ENCODE peak calls at places on chromosomes 2 and 18, in nine cellular contexts. One of them, this sample, is unnamed.

GRCh38 chr2:72971036-72971435 is 53.7 kb downstream of the EMX1 start:
- DNase-seq in stimulated activated CD4-positive, alpha-beta T cell treated with anti-CD3 and anti-CD28 coated beads, Interleukin-1b, Interleukin-23, amount 100 ng/mL, for 48 hours: no peak
- DNase-seq in stimulated activated CD8-positive, alpha-beta memory T cell treated with anti-CD3 and anti-CD28 coated beads, Interleukin-4, amount 100 ng/mL, for 48 hours: no peak
- DNase-seq in 8988T: no peak
- DNase-seq in activated naive CD4-positive, alpha-beta T cell: no peak
- DNase-seq in activated naive CD8-positive, alpha-beta T cell treated with anti-CD3 and anti-CD28 coated beads, Interleukin-2, amount 50 U/mL, for 24 hours: no peak
- DNase-seq in NCI-H446 treated with DMSO at 0.1 percent for 48 hours: no peak
- DNase-seq in AG10803: no peak
- DNase-seq in NCI-H345: no peak
- DNase-seq in this sample: peak

GRCh38 chr2:47271054-47272000 is 116.2 kb upstream of the STPG4 start:
- DNase-seq in NCI-H345: peak
- DNase-seq in activated naive CD4-positive, alpha-beta T cell: no peak
- DNase-seq in activated naive CD8-positive, alpha-beta T cell treated with anti-CD3 and anti-CD28 coated beads, Interleukin-2, amount 50 U/mL, for 24 hours: no peak
- DNase-seq in stimulated activated CD8-positive, alpha-beta memory T cell treated with anti-CD3 and anti-CD28 coated beads, Interleukin-4, amount 100 ng/mL, for 48 hours: no peak
- DNase-seq in stimulated activated CD4-positive, alpha-beta T cell treated with anti-CD3 and anti-CD28 coated beads, Interleukin-1b, Interleukin-23, amount 100 ng/mL, for 48 hours: no peak
- DNase-seq in 8988T: no peak
- DNase-seq in NCI-H446 treated with DMSO at 0.1 percent for 48 hours: no peak
- DNase-seq in AG10803: no peak
- DNase-seq in this sample: no peak

GRCh38 chr2:195022514-195022842 is 634.5 kb upstream of the SLC39A10 start:
- DNase-seq in 8988T: no peak
- DNase-seq in activated naive CD4-positive, alpha-beta T cell: no peak
- DNase-seq in activated naive CD8-positive, alpha-beta T cell treated with anti-CD3 and anti-CD28 coated beads, Interleukin-2, amount 50 U/mL, for 24 hours: no peak
- DNase-seq in stimulated activated CD4-positive, alpha-beta T cell treated with anti-CD3 and anti-CD28 coated beads, Interleukin-1b, Interleukin-23, amount 100 ng/mL, for 48 hours: no peak
- DNase-seq in NCI-H446 treated with DMSO at 0.1 percent for 48 hours: no peak
- DNase-seq in NCI-H345: no peak
- DNase-seq in AG10803: no peak
- DNase-seq in stimulated activated CD8-positive, alpha-beta memory T cell treated with anti-CD3 and anti-CD28 coated beads, Interleukin-4, amount 100 ng/mL, for 48 hours: no peak
- DNase-seq in this sample: no peak

GRCh38 chr2:79876430-79876829 is 363.6 kb downstream of the CTNNA2 start:
- DNase-seq in AG10803: peak
- DNase-seq in activated naive CD4-positive, alpha-beta T cell: no peak
- DNase-seq in NCI-H345: peak
- DNase-seq in NCI-H446 treated with DMSO at 0.1 percent for 48 hours: no peak
- DNase-seq in stimulated activated CD8-positive, alpha-beta memory T cell treated with anti-CD3 and anti-CD28 coated beads, Interleukin-4, amount 100 ng/mL, for 48 hours: no peak
- DNase-seq in activated naive CD8-positive, alpha-beta T cell treated with anti-CD3 and anti-CD28 coated beads, Interleukin-2, amount 50 U/mL, for 24 hours: no peak
- DNase-seq in stimulated activated CD4-positive, alpha-beta T cell treated with anti-CD3 and anti-CD28 coated beads, Interleukin-1b, Interleukin-23, amount 100 ng/mL, for 48 hours: no peak
- DNase-seq in 8988T: no peak
- DNase-seq in this sample: no peak

GRCh38 chr2:157053876-157054275 is 203.6 kb upstream of the GALNT5 start:
- DNase-seq in activated naive CD8-positive, alpha-beta T cell treated with anti-CD3 and anti-CD28 coated beads, Interleukin-2, amount 50 U/mL, for 24 hours: no peak
- DNase-seq in AG10803: no peak
- DNase-seq in NCI-H446 treated with DMSO at 0.1 percent for 48 hours: peak
- DNase-seq in stimulated activated CD8-positive, alpha-beta memory T cell treated with anti-CD3 and anti-CD28 coated beads, Interleukin-4, amount 100 ng/mL, for 48 hours: no peak
- DNase-seq in NCI-H345: no peak
- DNase-seq in activated naive CD4-positive, alpha-beta T cell: no peak
- DNase-seq in 8988T: no peak
- DNase-seq in stimulated activated CD4-positive, alpha-beta T cell treated with anti-CD3 and anti-CD28 coated beads, Interleukin-1b, Interleukin-23, amount 100 ng/mL, for 48 hours: no peak
- DNase-seq in this sample: no peak

GRCh38 chr2:223084873-223085272 is 32.9 kb downstream of the KCNE4 start:
- DNase-seq in NCI-H345: no peak
- DNase-seq in stimulated activated CD4-positive, alpha-beta T cell treated with anti-CD3 and anti-CD28 coated beads, Interleukin-1b, Interleukin-23, amount 100 ng/mL, for 48 hours: no peak
- DNase-seq in activated naive CD8-positive, alpha-beta T cell treated with anti-CD3 and anti-CD28 coated beads, Interleukin-2, amount 50 U/mL, for 24 hours: no peak
- DNase-seq in stimulated activated CD8-positive, alpha-beta memory T cell treated with anti-CD3 and anti-CD28 coated beads, Interleukin-4, amount 100 ng/mL, for 48 hours: no peak
- DNase-seq in NCI-H446 treated with DMSO at 0.1 percent for 48 hours: peak
- DNase-seq in 8988T: no peak
- DNase-seq in activated naive CD4-positive, alpha-beta T cell: no peak
- DNase-seq in AG10803: no peak
- DNase-seq in this sample: no peak

GRCh38 chr2:71659868-71660518 is 206.6 kb downstream of the DYSF start:
- DNase-seq in 8988T: no peak
- DNase-seq in activated naive CD8-positive, alpha-beta T cell treated with anti-CD3 and anti-CD28 coated beads, Interleukin-2, amount 50 U/mL, for 24 hours: no peak
- DNase-seq in NCI-H345: no peak
- DNase-seq in NCI-H446 treated with DMSO at 0.1 percent for 48 hours: no peak
- DNase-seq in activated naive CD4-positive, alpha-beta T cell: no peak
- DNase-seq in AG10803: no peak
- DNase-seq in stimulated activated CD8-positive, alpha-beta memory T cell treated with anti-CD3 and anti-CD28 coated beads, Interleukin-4, amount 100 ng/mL, for 48 hours: no peak
- DNase-seq in stimulated activated CD4-positive, alpha-beta T cell treated with anti-CD3 and anti-CD28 coated beads, Interleukin-1b, Interleukin-23, amount 100 ng/mL, for 48 hours: no peak
- DNase-seq in this sample: no peak

GRCh38 chr2:189641047-189641446 is 20.2 kb upstream of the ASNSD1 start:
- DNase-seq in stimulated activated CD4-positive, alpha-beta T cell treated with anti-CD3 and anti-CD28 coated beads, Interleukin-1b, Interleukin-23, amount 100 ng/mL, for 48 hours: no peak
- DNase-seq in activated naive CD8-positive, alpha-beta T cell treated with anti-CD3 and anti-CD28 coated beads, Interleukin-2, amount 50 U/mL, for 24 hours: no peak
- DNase-seq in AG10803: no peak
- DNase-seq in activated naive CD4-positive, alpha-beta T cell: no peak
- DNase-seq in NCI-H446 treated with DMSO at 0.1 percent for 48 hours: no peak
- DNase-seq in stimulated activated CD8-positive, alpha-beta memory T cell treated with anti-CD3 and anti-CD28 coated beads, Interleukin-4, amount 100 ng/mL, for 48 hours: no peak
- DNase-seq in 8988T: no peak
- DNase-seq in NCI-H345: no peak
- DNase-seq in this sample: no peak

GRCh38 chr2:118059919-118060478 is 28.3 kb upstream of the INSIG2 start:
- DNase-seq in NCI-H345: no peak
- DNase-seq in 8988T: no peak
- DNase-seq in activated naive CD8-positive, alpha-beta T cell treated with anti-CD3 and anti-CD28 coated beads, Interleukin-2, amount 50 U/mL, for 24 hours: no peak
- DNase-seq in stimulated activated CD4-positive, alpha-beta T cell treated with anti-CD3 and anti-CD28 coated beads, Interleukin-1b, Interleukin-23, amount 100 ng/mL, for 48 hours: no peak
- DNase-seq in AG10803: peak
- DNase-seq in activated naive CD4-positive, alpha-beta T cell: no peak
- DNase-seq in stimulated activated CD8-positive, alpha-beta memory T cell treated with anti-CD3 and anti-CD28 coated beads, Interleukin-4, amount 100 ng/mL, for 48 hours: no peak
- DNase-seq in NCI-H446 treated with DMSO at 0.1 percent for 48 hours: no peak
- DNase-seq in this sample: no peak

GRCh38 chr2:240290432-240291336 is 144.8 kb upstream of the GPC1 start:
- DNase-seq in activated naive CD8-positive, alpha-beta T cell treated with anti-CD3 and anti-CD28 coated beads, Interleukin-2, amount 50 U/mL, for 24 hours: no peak
- DNase-seq in stimulated activated CD8-positive, alpha-beta memory T cell treated with anti-CD3 and anti-CD28 coated beads, Interleukin-4, amount 100 ng/mL, for 48 hours: no peak
- DNase-seq in 8988T: no peak
- DNase-seq in NCI-H446 treated with DMSO at 0.1 percent for 48 hours: no peak
- DNase-seq in AG10803: no peak
- DNase-seq in stimulated activated CD4-positive, alpha-beta T cell treated with anti-CD3 and anti-CD28 coated beads, Interleukin-1b, Interleukin-23, amount 100 ng/mL, for 48 hours: no peak
- DNase-seq in NCI-H345: no peak
- DNase-seq in activated naive CD4-positive, alpha-beta T cell: no peak
- DNase-seq in this sample: no peak

GRCh38 chr2:1937066-1937465 is 192.8 kb upstream of the PXDN start:
- DNase-seq in NCI-H446 treated with DMSO at 0.1 percent for 48 hours: no peak
- DNase-seq in activated naive CD4-positive, alpha-beta T cell: no peak
- DNase-seq in stimulated activated CD4-positive, alpha-beta T cell treated with anti-CD3 and anti-CD28 coated beads, Interleukin-1b, Interleukin-23, amount 100 ng/mL, for 48 hours: no peak
- DNase-seq in activated naive CD8-positive, alpha-beta T cell treated with anti-CD3 and anti-CD28 coated beads, Interleukin-2, amount 50 U/mL, for 24 hours: no peak
- DNase-seq in NCI-H345: no peak
- DNase-seq in 8988T: no peak
- DNase-seq in AG10803: no peak
- DNase-seq in stimulated activated CD8-positive, alpha-beta memory T cell treated with anti-CD3 and anti-CD28 coated beads, Interleukin-4, amount 100 ng/mL, for 48 hours: no peak
- DNase-seq in this sample: no peak

GRCh38 chr18:59851784-59852399 is 47.9 kb upstream of the PMAIP1 start:
- DNase-seq in NCI-H446 treated with DMSO at 0.1 percent for 48 hours: no peak
- DNase-seq in activated naive CD8-positive, alpha-beta T cell treated with anti-CD3 and anti-CD28 coated beads, Interleukin-2, amount 50 U/mL, for 24 hours: no peak
- DNase-seq in activated naive CD4-positive, alpha-beta T cell: no peak
- DNase-seq in stimulated activated CD8-positive, alpha-beta memory T cell treated with anti-CD3 and anti-CD28 coated beads, Interleukin-4, amount 100 ng/mL, for 48 hours: no peak
- DNase-seq in stimulated activated CD4-positive, alpha-beta T cell treated with anti-CD3 and anti-CD28 coated beads, Interleukin-1b, Interleukin-23, amount 100 ng/mL, for 48 hours: no peak
- DNase-seq in AG10803: no peak
- DNase-seq in 8988T: no peak
- DNase-seq in NCI-H345: no peak
- DNase-seq in this sample: no peak

GRCh38 chr2:187297806-187298205 is 150.2 kb downstream of the CALCRL start:
- DNase-seq in 8988T: no peak
- DNase-seq in activated naive CD8-positive, alpha-beta T cell treated with anti-CD3 and anti-CD28 coated beads, Interleukin-2, amount 50 U/mL, for 24 hours: no peak
- DNase-seq in NCI-H345: no peak
- DNase-seq in activated naive CD4-positive, alpha-beta T cell: no peak
- DNase-seq in AG10803: no peak
- DNase-seq in stimulated activated CD8-positive, alpha-beta memory T cell treated with anti-CD3 and anti-CD28 coated beads, Interleukin-4, amount 100 ng/mL, for 48 hours: no peak
- DNase-seq in NCI-H446 treated with DMSO at 0.1 percent for 48 hours: no peak
- DNase-seq in stimulated activated CD4-positive, alpha-beta T cell treated with anti-CD3 and anti-CD28 coated beads, Interleukin-1b, Interleukin-23, amount 100 ng/mL, for 48 hours: no peak
- DNase-seq in this sample: no peak

GRCh38 chr2:73203055-73203681 is 794 bp downstream of the NOTO start:
- DNase-seq in NCI-H345: no peak
- DNase-seq in stimulated activated CD4-positive, alpha-beta T cell treated with anti-CD3 and anti-CD28 coated beads, Interleukin-1b, Interleukin-23, amount 100 ng/mL, for 48 hours: no peak
- DNase-seq in activated naive CD4-positive, alpha-beta T cell: no peak
- DNase-seq in stimulated activated CD8-positive, alpha-beta memory T cell treated with anti-CD3 and anti-CD28 coated beads, Interleukin-4, amount 100 ng/mL, for 48 hours: no peak
- DNase-seq in NCI-H446 treated with DMSO at 0.1 percent for 48 hours: no peak
- DNase-seq in AG10803: no peak
- DNase-seq in activated naive CD8-positive, alpha-beta T cell treated with anti-CD3 and anti-CD28 coated beads, Interleukin-2, amount 50 U/mL, for 24 hours: no peak
- DNase-seq in 8988T: no peak
- DNase-seq in this sample: no peak

GRCh38 chr2:219178377-219179175 is 501 bp downstream of the RETREG2 start:
- DNase-seq in NCI-H446 treated with DMSO at 0.1 percent for 48 hours: no peak
- DNase-seq in activated naive CD4-positive, alpha-beta T cell: no peak
- DNase-seq in NCI-H345: peak
- DNase-seq in activated naive CD8-positive, alpha-beta T cell treated with anti-CD3 and anti-CD28 coated beads, Interleukin-2, amount 50 U/mL, for 24 hours: peak
- DNase-seq in 8988T: no peak
- DNase-seq in stimulated activated CD4-positive, alpha-beta T cell treated with anti-CD3 and anti-CD28 coated beads, Interleukin-1b, Interleukin-23, amount 100 ng/mL, for 48 hours: peak
- DNase-seq in AG10803: peak
- DNase-seq in stimulated activated CD8-positive, alpha-beta memory T cell treated with anti-CD3 and anti-CD28 coated beads, Interleukin-4, amount 100 ng/mL, for 48 hours: peak
- DNase-seq in this sample: peak

GRCh38 chr2:24182507-24182906 is 7.7 kb downstream of the FAM228A start:
- DNase-seq in activated naive CD4-positive, alpha-beta T cell: no peak
- DNase-seq in 8988T: no peak
- DNase-seq in NCI-H446 treated with DMSO at 0.1 percent for 48 hours: no peak
- DNase-seq in stimulated activated CD4-positive, alpha-beta T cell treated with anti-CD3 and anti-CD28 coated beads, Interleukin-1b, Interleukin-23, amount 100 ng/mL, for 48 hours: no peak
- DNase-seq in AG10803: no peak
- DNase-seq in NCI-H345: no peak
- DNase-seq in stimulated activated CD8-positive, alpha-beta memory T cell treated with anti-CD3 and anti-CD28 coated beads, Interleukin-4, amount 100 ng/mL, for 48 hours: no peak
- DNase-seq in activated naive CD8-positive, alpha-beta T cell treated with anti-CD3 and anti-CD28 coated beads, Interleukin-2, amount 50 U/mL, for 24 hours: no peak
- DNase-seq in this sample: no peak

GRCh38 chr2:45909677-45910191 is 258.3 kb downstream of the PRKCE start:
- DNase-seq in NCI-H345: no peak
- DNase-seq in 8988T: no peak
- DNase-seq in NCI-H446 treated with DMSO at 0.1 percent for 48 hours: no peak
- DNase-seq in stimulated activated CD4-positive, alpha-beta T cell treated with anti-CD3 and anti-CD28 coated beads, Interleukin-1b, Interleukin-23, amount 100 ng/mL, for 48 hours: no peak
- DNase-seq in activated naive CD8-positive, alpha-beta T cell treated with anti-CD3 and anti-CD28 coated beads, Interleukin-2, amount 50 U/mL, for 24 hours: no peak
- DNase-seq in stimulated activated CD8-positive, alpha-beta memory T cell treated with anti-CD3 and anti-CD28 coated beads, Interleukin-4, amount 100 ng/mL, for 48 hours: no peak
- DNase-seq in activated naive CD4-positive, alpha-beta T cell: no peak
- DNase-seq in AG10803: no peak
- DNase-seq in this sample: no peak

GRCh38 chr18:49486617-49486958 is 446 bp downstream of the C18orf32 start:
- DNase-seq in activated naive CD4-positive, alpha-beta T cell: no peak
- DNase-seq in 8988T: no peak
- DNase-seq in stimulated activated CD4-positive, alpha-beta T cell treated with anti-CD3 and anti-CD28 coated beads, Interleukin-1b, Interleukin-23, amount 100 ng/mL, for 48 hours: no peak
- DNase-seq in NCI-H345: peak
- DNase-seq in NCI-H446 treated with DMSO at 0.1 percent for 48 hours: no peak
- DNase-seq in AG10803: no peak
- DNase-seq in stimulated activated CD8-positive, alpha-beta memory T cell treated with anti-CD3 and anti-CD28 coated beads, Interleukin-4, amount 100 ng/mL, for 48 hours: no peak
- DNase-seq in activated naive CD8-positive, alpha-beta T cell treated with anti-CD3 and anti-CD28 coated beads, Interleukin-2, amount 50 U/mL, for 24 hours: no peak
- DNase-seq in this sample: no peak

GRCh38 chr18:76494541-76495403 is at the start of gene ZNF516:
- DNase-seq in AG10803: peak
- DNase-seq in stimulated activated CD8-positive, alpha-beta memory T cell treated with anti-CD3 and anti-CD28 coated beads, Interleukin-4, amount 100 ng/mL, for 48 hours: peak
- DNase-seq in NCI-H345: peak
- DNase-seq in activated naive CD8-positive, alpha-beta T cell treated with anti-CD3 and anti-CD28 coated beads, Interleukin-2, amount 50 U/mL, for 24 hours: peak
- DNase-seq in NCI-H446 treated with DMSO at 0.1 percent for 48 hours: no peak
- DNase-seq in activated naive CD4-positive, alpha-beta T cell: no peak
- DNase-seq in stimulated activated CD4-positive, alpha-beta T cell treated with anti-CD3 and anti-CD28 coated beads, Interleukin-1b, Interleukin-23, amount 100 ng/mL, for 48 hours: no peak
- DNase-seq in 8988T: no peak
- DNase-seq in this sample: no peak

GRCh38 chr2:69890881-69891280 is 2.9 kb upstream of the SNRNP27 start:
- DNase-seq in stimulated activated CD4-positive, alpha-beta T cell treated with anti-CD3 and anti-CD28 coated beads, Interleukin-1b, Interleukin-23, amount 100 ng/mL, for 48 hours: no peak
- DNase-seq in NCI-H446 treated with DMSO at 0.1 percent for 48 hours: no peak
- DNase-seq in stimulated activated CD8-positive, alpha-beta memory T cell treated with anti-CD3 and anti-CD28 coated beads, Interleukin-4, amount 100 ng/mL, for 48 hours: no peak
- DNase-seq in activated naive CD4-positive, alpha-beta T cell: no peak
- DNase-seq in AG10803: no peak
- DNase-seq in 8988T: no peak
- DNase-seq in activated naive CD8-positive, alpha-beta T cell treated with anti-CD3 and anti-CD28 coated beads, Interleukin-2, amount 50 U/mL, for 24 hours: no peak
- DNase-seq in NCI-H345: no peak
- DNase-seq in this sample: no peak

GRCh38 chr2:160741815-160742214 is 248.2 kb upstream of the RBMS1 start:
- DNase-seq in activated naive CD4-positive, alpha-beta T cell: no peak
- DNase-seq in stimulated activated CD8-positive, alpha-beta memory T cell treated with anti-CD3 and anti-CD28 coated beads, Interleukin-4, amount 100 ng/mL, for 48 hours: no peak
- DNase-seq in NCI-H345: no peak
- DNase-seq in stimulated activated CD4-positive, alpha-beta T cell treated with anti-CD3 and anti-CD28 coated beads, Interleukin-1b, Interleukin-23, amount 100 ng/mL, for 48 hours: no peak
- DNase-seq in AG10803: no peak
- DNase-seq in 8988T: no peak
- DNase-seq in activated naive CD8-positive, alpha-beta T cell treated with anti-CD3 and anti-CD28 coated beads, Interleukin-2, amount 50 U/mL, for 24 hours: no peak
- DNase-seq in NCI-H446 treated with DMSO at 0.1 percent for 48 hours: no peak
- DNase-seq in this sample: no peak